ENCODE peak calls at places on chromosomes 12 and 14, in nine cellular contexts. S is neural progenitor cell, L is mesenchymal stem cell, U is psoas muscle, V is WERI-Rb-1, I is ascending aorta, P is colonic mucosa, F is trophoblast cell, J is AG04450. X is an unnamed sample.
A peak's percentile ranks its signal among the peaks of the same experiment; 100 is the strongest.

GRCh38 chr12:15196221-15196620 is 25.0 kb downstream of the RERG start:
- DNase-seq in S (no peak), L (no peak), U (no peak), V (no peak), I (no peak), P (no peak), F (no peak), J (no peak), X (no peak)

GRCh38 chr14:35333347-35333730 is 41.2 kb downstream of the PSMA6 start:
- DNase-seq in S (no peak), L (no peak), U (no peak), V (no peak), I (no peak), P (no peak), F (peak; percentile 77), J (no peak), X (no peak)

GRCh38 chr12:108773798-108774788 is 42.8 kb upstream of the CORO1C start:
- DNase-seq in S (peak; percentile 22), L (peak; percentile 87), U (peak; percentile 94), V (peak; percentile 17), I (peak; percentile 91), P (peak; percentile 71), F (peak; percentile 66), J (peak; percentile 26), X (peak; percentile 96)

GRCh38 chr12:46267618-46268348 is 1.1 kb downstream of the SLC38A1 start:
- DNase-seq in S (peak; percentile 49), L (peak; percentile 51), U (no peak), V (no peak), I (no peak), P (peak; percentile 38), F (peak; percentile 47), J (no peak), X (no peak)

GRCh38 chr12:90253142-90253541 is 544.5 kb upstream of the ATP2B1 start:
- DNase-seq in S (no peak), L (no peak), U (no peak), V (no peak), I (no peak), P (no peak), F (no peak), J (no peak), X (no peak)

GRCh38 chr14:40656301-40656700 is 950.4 kb upstream of the LRFN5 start:
- DNase-seq in S (no peak), L (no peak), U (no peak), V (no peak), I (no peak), P (no peak), F (no peak), J (no peak), X (no peak)

GRCh38 chr12:9843416-9843815 is 16.1 kb downstream of the KLRF1 start:
- DNase-seq in S (no peak), L (no peak), U (no peak), V (no peak), I (no peak), P (no peak), F (no peak), J (no peak), X (no peak)

GRCh38 chr12:27513155-27513824 is 10.7 kb upstream of the PPFIBP1 start:
- DNase-seq in S (no peak), L (no peak), U (no peak), V (no peak), I (no peak), P (no peak), F (no peak), J (no peak), X (no peak)

GRCh38 chr12:27851311-27851710 is 71.3 kb upstream of the MANSC4 start:
- DNase-seq in S (no peak), L (no peak), U (no peak), V (no peak), I (no peak), P (no peak), F (no peak), J (no peak), X (no peak)

GRCh38 chr14:35687335-35687939 is 121.7 kb downstream of the RALGAPA1 start:
- DNase-seq in S (peak; percentile 75), L (peak; percentile 63), U (no peak), V (peak; percentile 48), I (no peak), P (peak; percentile 25), F (peak; percentile 23), J (peak; percentile 27), X (no peak)

GRCh38 chr12:51846911-51847829 is 1.3 kb downstream of the FIGNL2 start:
- DNase-seq in S (peak; percentile 94), L (peak; percentile 45), U (no peak), V (peak; percentile 82), I (no peak), P (no peak), F (peak; percentile 51), J (no peak), X (no peak)

GRCh38 chr14:86915416-86915815 is 1077.6 kb downstream of the GALC start:
- DNase-seq in S (no peak), L (peak; percentile 4), U (no peak), V (no peak), I (no peak), P (no peak), F (no peak), J (no peak), X (no peak)

GRCh38 chr12:104506691-104507401 is 50.1 kb downstream of the CHST11 start:
- DNase-seq in S (no peak), L (no peak), U (no peak), V (no peak), I (no peak), P (no peak), F (no peak), J (no peak), X (no peak)

GRCh38 chr12:15116073-15116472 is 105.1 kb downstream of the RERG start:
- DNase-seq in S (peak; percentile 34), L (no peak), U (no peak), V (no peak), I (no peak), P (no peak), F (no peak), J (no peak), X (no peak)

GRCh38 chr12:68259318-68259940 is 6.0 kb upstream of the IL22 start:
- DNase-seq in S (no peak), L (peak; percentile 84), U (no peak), V (no peak), I (no peak), P (no peak), F (no peak), J (no peak), X (no peak)

DNA sequence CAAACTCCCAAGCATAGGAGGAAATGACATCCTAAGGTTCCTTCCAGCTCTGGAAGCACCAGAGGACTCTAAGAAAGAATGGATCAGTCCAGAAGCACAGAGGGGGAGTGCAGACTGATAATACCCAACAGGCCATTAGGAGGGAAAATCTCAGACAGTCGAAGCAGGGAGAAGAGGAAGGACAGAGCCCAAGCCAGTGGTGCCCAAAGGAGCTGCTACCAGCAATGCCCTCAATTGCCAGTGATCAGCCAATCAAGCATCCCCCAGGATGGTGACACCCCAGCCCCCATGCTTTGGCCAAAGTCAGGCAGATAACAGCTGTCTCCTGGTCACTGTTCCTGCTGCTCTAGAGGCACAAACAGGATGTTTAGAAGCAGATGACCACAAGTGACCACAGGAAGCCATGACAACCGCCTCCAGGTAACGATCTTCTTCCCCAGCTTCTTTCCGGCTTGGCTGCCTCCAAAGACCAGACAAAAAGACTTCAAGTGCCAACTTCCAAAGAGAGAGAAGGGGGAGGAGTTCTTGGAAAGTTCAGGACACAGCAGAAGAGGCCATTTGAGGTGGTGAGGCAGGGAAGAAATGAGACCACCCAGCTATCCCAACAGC is 16.2 kb downstream of the PXN start:
- DNase-seq in S (no peak), L (peak; percentile 58), U (peak; percentile 48), V (no peak), I (no peak), P (no peak), F (peak; percentile 45), J (no peak), X (no peak)
- H3K27ac ChIP-seq in S (no peak overlapping the region), L (no peak overlapping the region), U (peak overlapping the region; percentile 75), V (no peak overlapping the region), I (peak overlapping the region; percentile 68), P (peak overlapping the region; percentile 1), F (no peak overlapping the region), J (peak overlapping the region; percentile 47), X (peak overlapping the region; percentile 90)

GRCh38 chr14:56797003-56797568 is 13.2 kb downstream of the OTX2 start:
- DNase-seq in S (no peak), L (no peak), U (no peak), V (peak; percentile 68), I (no peak), P (no peak), F (no peak), J (no peak), X (no peak)

GRCh38 chr14:56796259-56796658 is 14.0 kb downstream of the OTX2 start:
- DNase-seq in S (peak; percentile 41), L (no peak), U (no peak), V (peak; percentile 40), I (no peak), P (no peak), F (no peak), J (no peak), X (no peak)

GRCh38 chr14:56797569-56798446 is 12.5 kb downstream of the OTX2 start:
- DNase-seq in S (peak; percentile 76), L (no peak), U (no peak), V (peak; percentile 86), I (no peak), P (no peak), F (no peak), J (no peak), X (no peak)

GRCh38 chr14:56799327-56799645 is 11.0 kb downstream of the OTX2 start:
- DNase-seq in S (no peak), L (no peak), U (no peak), V (no peak), I (no peak), P (no peak), F (no peak), J (no peak), X (no peak)

GRCh38 chr14:56798447-56799326 is 11.6 kb downstream of the OTX2 start:
- DNase-seq in S (peak; percentile 82), L (no peak), U (no peak), V (peak; percentile 88), I (no peak), P (no peak), F (no peak), J (no peak), X (no peak)
- H3K4me3 ChIP-seq in S (peak overlapping the region; percentile 98), L (no peak overlapping the region), U (peak overlapping the region; percentile 48), V (peak overlapping the region; percentile 99), I (peak overlapping the region; percentile 51), P (no peak overlapping the region), F (no peak overlapping the region), J (no peak overlapping the region), X (no peak overlapping the region)

DNA sequence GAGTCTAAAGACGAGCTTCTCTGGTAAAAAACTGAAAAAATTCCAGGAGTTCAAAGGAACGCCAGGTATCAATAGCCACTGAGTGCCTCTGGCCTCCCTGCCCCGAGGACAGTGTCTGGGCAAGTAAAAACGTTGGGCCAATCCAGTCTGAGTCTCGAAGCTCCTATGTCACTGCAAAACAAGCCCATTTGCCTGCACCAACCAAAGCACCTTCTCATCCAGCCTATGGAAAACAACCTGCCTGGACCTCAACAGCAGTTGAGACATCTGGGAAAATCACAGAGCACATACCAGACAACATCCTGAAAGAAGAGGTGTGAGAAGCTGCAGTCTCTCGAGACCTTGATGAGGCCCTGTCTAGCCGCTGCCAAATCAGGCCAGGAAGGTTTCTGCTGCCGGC is 56.6 kb downstream of the RNF34 start:
- DNase-seq in S (no peak), L (peak; percentile 13), U (no peak), V (no peak), I (no peak), P (no peak), F (peak; percentile 80), J (no peak), X (no peak)
- H3K27ac ChIP-seq in S (no peak overlapping the region), L (no peak overlapping the region), U (no peak overlapping the region), V (no peak overlapping the region), I (no peak overlapping the region), P (no peak overlapping the region), F (peak overlapping the region; percentile 72), J (no peak overlapping the region), X (no peak overlapping the region)

GRCh38 chr12:57558864-57559263 is 9.0 kb downstream of the KIF5A start:
- DNase-seq in S (no peak), L (no peak), U (no peak), V (no peak), I (no peak), P (no peak), F (no peak), J (no peak), X (no peak)
- H3K4me3 ChIP-seq in S (no peak overlapping the region), L (no peak overlapping the region), U (no peak overlapping the region), V (no peak overlapping the region), I (no peak overlapping the region), P (no peak overlapping the region), F (no peak overlapping the region), J (no peak overlapping the region), X (no peak overlapping the region)